ENCODE peak calls at places on chromosomes 5 and 9, in ten cellular contexts. Q is GM23248; C is HCT116; O is NCI-H146; W is activated T-helper 1 cell treated with anti-CD3 and anti-CD28 coated beads, Interleukin-2, amount 50 U/mL, for 16 hours; I is cardiac muscle cell; R is ACHN; X is astrocyte of the cerebellum; P is NCI-H1092 treated with DMSO at 0.1 percent for 48 hours; K is skeletal muscle cell. M is an unnamed sample.

GRCh38 chr9:120386390-120387131 is 193.4 kb downstream of the CDK5RAP2 start:
- DNase-seq in Q (no peak), C (no peak), O (peak; percentile 93), W (no peak), I (peak; percentile 83), R (no peak), X (peak; percentile 38), P (peak; percentile 93), K (peak; percentile 54), M (no peak)

GRCh38 chr5:171913987-171914273 is 92.5 kb downstream of the FBXW11 start:
- DNase-seq in Q (peak; percentile 46), C (no peak), O (no peak), W (no peak), I (no peak), R (no peak), X (no peak), P (no peak), K (no peak), M (no peak)

GRCh38 chr5:135008556-135008955 is 25.5 kb downstream of the PITX1 start:
- DNase-seq in Q (no peak), C (no peak), O (no peak), W (no peak), I (no peak), R (no peak), X (no peak), P (no peak), K (no peak), M (no peak)

GRCh38 chr9:136581614-136582447 is 36.0 kb upstream of the NOTCH1 start:
- DNase-seq in Q (no peak), C (no peak), O (no peak), W (no peak), I (no peak), R (no peak), X (no peak), P (no peak), K (no peak), M (no peak)

GRCh38 chr5:176540476-176540899 is 3.3 kb upstream of the RNF44 start:
- DNase-seq in Q (no peak), C (no peak), O (no peak), W (no peak), I (no peak), R (no peak), X (no peak), P (no peak), K (no peak), M (no peak)

GRCh38 chr9:129910628-129911567 is 75.6 kb downstream of the USP20 start:
- DNase-seq in Q (peak; percentile 99), C (peak; percentile 95), O (no peak), W (no peak), I (peak; percentile 99), R (peak; percentile 94), X (peak; percentile 98), P (no peak), K (peak; percentile 99), M (peak; percentile 75)

GRCh38 chr5:148384389-148384756 is 615 bp downstream of the FBXO38 start:
- DNase-seq in Q (peak; percentile 49), C (no peak), O (no peak), W (no peak), I (no peak), R (peak; percentile 19), X (no peak), P (no peak), K (no peak), M (peak; percentile 4)

GRCh38 chr5:2566280-2566679 is 185.2 kb downstream of the IRX2 start:
- DNase-seq in Q (no peak), C (no peak), O (no peak), W (no peak), I (no peak), R (no peak), X (no peak), P (no peak), K (no peak), M (no peak)

M was measured in COLO829.